ENCODE peak calls at places on chromosomes 6 and 20, in six cellular contexts. Y is transverse colon, R is HepG2, Q is K562, N is tibial nerve, L is stomach. W is an unnamed sample. For H3K27me3, the result is how much of the 10 kb centered on the place peaks cover.

GRCh38 chr20:5612476-5613291 is 137.5 kb upstream of the SHLD1 start:
- DNase-seq in N (no peak), R (no peak), L (no peak), Y (no peak), Q (no peak), W (no peak)

GRCh38 chr20:49794336-49795124 is 18.1 kb upstream of the SLC9A8 start:
- DNase-seq in L (no peak), Q (no peak), Y (peak), N (no peak), R (no peak), W (no peak)

GRCh38 chr6:165308926-165309731 is at the start of gene C6orf118:
- DNase-seq in Q (no peak), N (no peak), L (no peak), Y (no peak), R (no peak), W (peak)

GRCh38 chr6:143549221-143549620 is 37.7 kb upstream of the FUCA2 start:
- DNase-seq in R (no peak), Q (no peak), Y (no peak), L (no peak), N (no peak), W (no peak)

GRCh38 chr20:58099291-58099915 is 129.1 kb downstream of the ANKRD60 start:
- DNase-seq in R (no peak), Y (no peak), Q (no peak), L (no peak), N (no peak), W (no peak)

GRCh38 chr6:38912378-38912777 is 136.2 kb upstream of the GLP1R start:
- DNase-seq in Q (no peak), R (no peak), L (no peak), Y (no peak), N (no peak), W (no peak)

GRCh38 chr6:170090561-170090960 is 200.3 kb downstream of the DLL1 start:
- DNase-seq in Y (no peak), L (no peak), Q (no peak), N (no peak), R (no peak), W (no peak)

GRCh38 chr6:74137910-74138309 is 441.9 kb downstream of the CD109 start:
- DNase-seq in Y (no peak), N (no peak), L (no peak), R (peak), Q (no peak), W (no peak)

GRCh38 chr20:38692436-38693411 is 31.6 kb upstream of the SLC32A1 start:
- DNase-seq in Y (peak), L (peak), R (peak), N (no peak), Q (peak), W (peak)

GRCh38 chr20:6411651-6412050 is 288.8 kb upstream of the FERMT1 start:
- DNase-seq in Y (no peak), N (no peak), L (no peak), Q (no peak), R (no peak), W (no peak)

GRCh38 chr6:108920751-108921150 is 72.5 kb downstream of the ARMC2 start:
- DNase-seq in Q (no peak), Y (no peak), L (no peak), R (no peak), N (no peak), W (no peak)

GRCh38 chr6:3061501-3061941 is 6.8 kb upstream of the RIPK1 start:
- DNase-seq in R (no peak), Q (no peak), N (no peak), L (no peak), Y (no peak), W (no peak)

GRCh38 chr6:39056681-39057080 is 8.1 kb downstream of the GLP1R start:
- DNase-seq in N (no peak), Y (no peak), Q (no peak), L (no peak), R (no peak), W (no peak)

GRCh38 chr6:72724545-72724944 is 102.7 kb downstream of the KCNQ5 start:
- DNase-seq in R (no peak), N (no peak), Y (no peak), L (no peak), Q (no peak), W (no peak)

GRCh38 chr6:15663057-15663638 is 320 bp upstream of the DTNBP1 start:
- DNase-seq in N (no peak), Y (no peak), R (no peak), L (no peak), Q (peak), W (no peak)

GRCh38 chr6:13924146-13924948 is 405 bp upstream of the RNF182 start:
- DNase-seq in L (peak), N (no peak), R (no peak), Q (peak), Y (no peak), W (peak)

GRCh38 chr6:56902551-56903464 is 52.1 kb upstream of the BEND6 start:
- DNase-seq in Y (no peak), N (no peak), Q (peak), R (peak), L (no peak), W (peak)

GRCh38 chr6:149919834-149920225 is 3.1 kb downstream of the RAET1G start:
- DNase-seq in Y (no peak), L (no peak), N (no peak), R (no peak), Q (no peak), W (no peak)

GRCh38 chr6:43778976-43779863 is 9.2 kb downstream of the VEGFA start:
- DNase-seq in Y (no peak), N (no peak), Q (no peak), L (no peak), R (no peak), W (no peak)

GRCh38 chr20:1094706-1095220 is 23.6 kb upstream of the PSMF1 start:
- DNase-seq in Y (no peak), R (no peak), N (no peak), L (no peak), Q (no peak), W (no peak)

GRCh38 chr20:17179840-17180239 is 47.0 kb upstream of the PCSK2 start:
- DNase-seq in R (no peak), Y (no peak), Q (no peak), N (no peak), L (no peak), W (no peak)

GRCh38 chr6:11043961-11044711 is at the start of gene ELOVL2:
- DNase-seq in R (peak), Y (no peak), Q (peak), L (no peak), N (no peak), W (no peak)

GRCh38 chr6:136103763-136104311 is 146.3 kb downstream of the MTFR2 start:
- DNase-seq in Q (no peak), R (peak), L (no peak), Y (peak), N (no peak), W (no peak)

GRCh38 chr6:6981923-6982322 is 125.8 kb upstream of the RREB1 start:
- DNase-seq in Y (no peak), N (no peak), L (no peak), Q (no peak), R (no peak), W (no peak)

GRCh38 chr6:142412241-142412640 is 110.4 kb downstream of the ADGRG6 start:
- DNase-seq in R (no peak), N (no peak), L (no peak), Y (no peak), Q (no peak), W (no peak)

GRCh38 chr6:118784641-118785164 is 109.2 kb upstream of the ASF1A start:
- DNase-seq in N (peak), Q (no peak), R (peak), Y (no peak), L (no peak), W (peak)

GRCh38 chr6:6003334-6004146 is 3.2 kb downstream of the NRN1 start:
- DNase-seq in Y (no peak), N (no peak), R (no peak), L (no peak), Q (no peak), W (no peak)

GRCh38 chr6:93468291-93468690 is 48.9 kb upstream of the EPHA7 start:
- DNase-seq in N (no peak), L (no peak), Y (no peak), R (no peak), Q (no peak), W (no peak)

GRCh38 chr6:36934868-36935267 is 19.7 kb upstream of the PI16 start:
- DNase-seq in L (no peak), R (no peak), Q (no peak), N (no peak), Y (no peak), W (no peak)

GRCh38 chr20:20480689-20481088 is 112.8 kb downstream of the INSM1 start:
- DNase-seq in Y (no peak), Q (no peak), R (no peak), N (no peak), L (no peak), W (no peak)

GRCh38 chr6:35085359-35086281 is 55.5 kb downstream of the TCP11 start:
- DNase-seq in Y (no peak), R (no peak), Q (no peak), L (no peak), N (no peak), W (no peak)

GRCh38 chr20:20184149-20184548 is 131.8 kb downstream of the CFAP61 start:
- DNase-seq in L (no peak), Q (peak), N (no peak), R (no peak), Y (no peak), W (no peak)

GRCh38 chr20:13554706-13555105 is 84.0 kb downstream of the TASP1 start:
- DNase-seq in L (no peak), R (no peak), Y (no peak), Q (no peak), N (no peak), W (no peak)

GRCh38 chr20:31998246-31998645 is 12.0 kb upstream of the CCM2L start:
- DNase-seq in Q (no peak), R (no peak), L (no peak), Y (no peak), N (no peak), W (no peak)
- H3K27me3 ChIP-seq in Q (half or more), R (half or more), L (half or more), Y (under half), N (under half), W (under half)

DNA sequence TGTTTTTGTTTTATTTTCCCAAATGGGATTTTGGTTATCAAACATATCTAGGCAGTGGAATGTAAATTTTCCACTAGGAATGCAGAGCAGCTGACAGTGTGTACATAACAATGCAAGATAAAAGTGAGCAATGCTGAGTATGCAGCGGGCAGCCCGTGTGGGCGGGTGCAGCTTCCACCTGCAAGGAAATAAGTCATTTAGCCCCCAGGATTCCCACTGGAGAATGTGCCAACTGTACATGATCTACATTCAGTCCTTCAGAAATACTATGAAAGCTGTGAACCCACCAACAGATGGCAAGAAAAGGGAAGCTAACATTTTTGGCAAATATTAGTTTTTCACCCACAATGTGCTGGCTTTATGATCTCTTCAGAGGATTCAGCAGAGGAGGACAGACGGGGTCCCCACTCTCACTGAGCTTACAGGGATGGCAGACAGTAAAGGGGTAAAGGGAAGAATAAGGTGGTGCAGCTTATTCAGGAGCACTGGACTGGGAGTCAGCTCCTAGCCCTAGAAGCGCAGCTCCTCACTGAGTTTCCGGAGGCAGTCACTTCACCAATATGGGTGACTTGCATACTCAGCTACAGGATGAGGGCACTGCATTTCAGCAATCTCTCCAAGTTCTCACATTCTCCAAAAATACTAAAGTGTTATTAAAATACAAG is 44.2 kb downstream of the DCDC2 start:
- DNase-seq in N (no peak), Y (no peak), R (peak), L (peak), Q (no peak), W (no peak)
- TF ChIP-seq EP300 in N (no peak), Y (no peak), R (peak), L (no peak), Q (no peak), W (no peak)

GRCh38 chr6:79231101-79231500 is 3.4 kb downstream of the HMGN3 start:
- DNase-seq in L (no peak), Q (no peak), R (no peak), Y (no peak), N (no peak), W (no peak)

GRCh38 chr6:79233611-79234149 is 802 bp downstream of the HMGN3 start:
- DNase-seq in Q (peak), N (peak), L (peak), R (peak), Y (peak), W (peak)

GRCh38 chr6:79232696-79233462 is 1.6 kb downstream of the HMGN3 start:
- DNase-seq in R (no peak), L (no peak), Y (no peak), N (no peak), Q (no peak), W (no peak)

GRCh38 chr6:79230149-79230548 is 4.3 kb downstream of the HMGN3 start:
- DNase-seq in Q (no peak), R (no peak), L (no peak), Y (no peak), N (no peak), W (no peak)

DNA sequence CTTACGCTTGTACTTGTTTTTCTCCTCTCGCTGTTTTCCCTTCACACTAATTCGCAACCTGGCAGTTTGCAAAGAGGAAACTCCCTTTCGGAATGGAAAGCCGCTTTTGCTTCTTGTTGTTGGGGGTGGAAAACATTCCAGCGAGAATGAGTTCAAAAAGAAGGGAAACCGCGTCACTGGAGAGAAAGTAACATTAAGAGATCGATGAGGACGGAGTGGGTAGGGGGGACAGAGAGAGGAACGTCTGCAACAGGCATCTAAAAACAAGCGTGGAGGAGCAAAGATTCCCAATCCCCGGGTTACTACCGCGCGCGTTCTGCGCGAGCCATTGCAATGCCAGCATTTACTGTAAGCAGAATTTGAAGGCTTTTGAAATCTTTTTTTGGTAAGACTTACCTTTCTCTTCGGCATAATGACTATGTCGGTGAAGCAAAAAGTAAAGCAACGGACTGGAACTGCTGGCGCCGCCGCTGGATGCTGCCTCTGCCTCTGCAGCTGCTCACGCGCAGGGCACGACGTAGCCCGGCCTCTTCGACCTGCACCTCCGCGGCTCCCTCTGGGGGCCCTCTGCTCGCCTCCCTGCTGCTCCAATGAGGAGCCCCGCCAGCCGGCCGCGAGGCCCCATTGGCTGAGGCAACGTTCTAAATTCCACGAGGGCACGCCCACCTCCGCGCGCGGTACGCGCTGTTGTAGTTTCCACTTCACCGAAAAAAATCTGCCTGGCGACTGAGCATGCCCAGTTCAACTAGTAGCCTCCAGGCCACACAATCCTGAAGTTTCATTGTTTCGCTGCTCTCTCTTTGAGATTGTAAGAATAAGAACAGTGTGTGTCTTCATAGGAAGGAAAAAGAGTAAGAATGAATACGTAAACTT is at the start of gene HMGN3:
- DNase-seq in R (peak), Q (peak), L (peak), N (peak), Y (peak), W (peak)
- H3K27me3 ChIP-seq in R (under half), Q (under half), L (under half), N (under half), Y (under half), W (under half)

DNA sequence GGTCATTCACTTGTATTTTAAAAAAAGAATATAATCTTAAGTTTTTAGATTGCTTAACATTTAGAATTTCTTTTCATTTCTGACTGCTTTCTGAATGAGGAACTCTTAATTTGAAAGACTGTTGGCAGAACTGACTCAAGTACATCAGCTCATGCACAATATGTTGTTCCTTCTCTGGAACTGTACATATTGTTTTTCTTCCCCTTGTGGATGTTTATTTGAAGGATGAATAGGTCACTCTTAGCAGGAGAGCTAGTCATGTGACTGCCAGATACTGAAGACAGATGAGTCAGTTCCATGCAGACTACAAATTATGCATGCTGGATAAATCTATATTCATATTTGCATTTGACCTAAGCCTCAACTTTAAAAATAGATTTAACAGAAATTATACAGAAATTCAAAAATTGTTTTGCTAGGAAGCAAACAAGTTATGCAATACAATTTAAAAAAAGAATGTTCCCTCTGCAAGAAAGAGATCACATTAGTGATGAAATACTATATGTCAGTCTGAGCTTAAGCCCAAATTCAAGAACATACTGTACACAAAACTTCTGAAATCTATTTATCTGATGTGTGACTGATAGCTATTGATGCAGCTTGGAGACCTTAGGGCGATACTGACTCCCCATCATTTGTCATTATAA is 1274.9 kb upstream of the GJE1 start:
- DNase-seq in R (no peak), L (no peak), Y (no peak), N (no peak), Q (no peak), W (no peak)
- TF ChIP-seq EP300 in R (no peak), L (no peak), Y (peak), N (peak), Q (no peak), W (no peak)

GRCh38 chr20:59608396-59608795 is 4.1 kb downstream of the PHACTR3 start:
- DNase-seq in L (no peak), Y (no peak), R (no peak), Q (no peak), N (no peak), W (no peak)
- H3K27me3 ChIP-seq in L (half or more), Y (half or more), R (half or more), Q (under half), N (under half), W (under half)

GRCh38 chr6:151679941-151680340 is 127.5 kb upstream of the ESR1 start:
- DNase-seq in L (no peak), Q (no peak), N (no peak), Y (no peak), R (no peak), W (no peak)

GRCh38 chr6:151682251-151682650 is 125.2 kb upstream of the ESR1 start:
- DNase-seq in N (no peak), L (no peak), Y (no peak), Q (no peak), R (no peak), W (no peak)

GRCh38 chr6:151679081-151679480 is 128.4 kb upstream of the ESR1 start:
- DNase-seq in R (no peak), N (no peak), L (no peak), Y (no peak), Q (no peak), W (no peak)

GRCh38 chr6:151681426-151682059 is 125.9 kb upstream of the ESR1 start:
- DNase-seq in N (no peak), L (no peak), Q (no peak), Y (peak), R (peak), W (peak)

DNA sequence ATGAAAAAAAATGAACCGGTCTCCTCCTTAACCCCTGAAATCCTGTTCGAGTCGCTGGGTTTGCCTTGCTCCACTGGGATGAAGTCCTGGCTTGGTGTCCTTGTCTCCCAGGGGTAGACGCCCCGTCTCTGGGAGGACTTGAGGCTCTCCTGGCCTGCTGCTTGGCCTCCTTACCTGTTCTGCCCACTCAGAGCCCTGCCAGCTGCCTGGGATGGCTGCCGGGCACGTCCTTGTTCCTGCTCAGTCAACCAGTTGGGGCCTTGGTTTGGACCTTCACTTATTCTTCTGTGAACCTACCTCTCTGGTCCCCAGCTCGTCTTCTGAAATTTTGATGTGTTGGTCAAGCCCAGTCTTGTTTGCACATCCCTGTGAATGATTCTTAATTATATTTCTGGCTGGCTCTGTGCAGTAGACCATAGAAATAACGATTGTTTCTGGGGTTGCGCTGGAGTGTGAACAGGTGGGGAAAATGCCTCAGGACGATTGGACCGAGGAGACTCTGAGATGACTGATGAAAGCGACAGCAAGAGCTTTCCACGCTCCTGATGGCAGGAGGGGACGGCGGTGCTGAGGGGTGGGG is 126.5 kb upstream of the ESR1 start:
- DNase-seq in Y (no peak), N (no peak), Q (no peak), R (no peak), L (no peak), W (no peak)
- TF ChIP-seq EP300 in Y (no peak), N (no peak), Q (no peak), R (no peak), L (no peak), W (no peak)

W was measured in ovary.